ENCODE peak calls at places on chromosome 10, in eight cellular contexts. K is transverse colon; B is stimulated activated naive B cell treated with anti-CD40 and anti-IgM and Interleukin-4, amounts not matched to agents 10 μg/mL and 1 μg/mL and 100 μg/mL, for 72 hours; I is left ventricle myocardium superior; L is sigmoid colon; O is activated CD4-positive, CD25-positive, alpha-beta regulatory T cell; J is activated CD4-positive, alpha-beta T cell treated with anti-CD3 and anti-CD28 coated beads, Interleukin-2, amount 50 U/mL, for 1 hour; F is substantia nigra. N is an unnamed sample.
A peak's percentile ranks its signal among the peaks of the same experiment; 100 is the strongest.

GRCh38 chr10:114437456-114438292 is 33.4 kb upstream of the AFAP1L2 start:
- DNase-seq in K (no peak), B (no peak), I (no peak), L (no peak), O (no peak), J (no peak), F (no peak), N (no peak)

GRCh38 chr10:50497758-50498157 is 126.0 kb downstream of the SGMS1 start:
- DNase-seq in K (no peak), B (no peak), I (no peak), L (no peak), O (no peak), J (no peak), F (no peak), N (no peak)

GRCh38 chr10:1519391-1519790 is 217.9 kb downstream of the ADARB2 start:
- DNase-seq in K (no peak), B (no peak), I (no peak), L (no peak), O (no peak), J (no peak), F (no peak), N (no peak)

GRCh38 chr10:82037076-82037475 is 162.1 kb downstream of the NRG3 start:
- DNase-seq in K (no peak), B (no peak), I (no peak), L (peak; percentile 77), O (no peak), J (no peak), F (peak; percentile 46), N (no peak)

GRCh38 chr10:132721725-132722124 is 64.2 kb downstream of the NKX6-2 start:
- DNase-seq in K (no peak), B (no peak), I (no peak), L (no peak), O (no peak), J (no peak), F (no peak), N (no peak)

GRCh38 chr10:73096041-73096451 is 620 bp downstream of the P4HA1 start:
- DNase-seq in K (peak; percentile 74), B (peak; percentile 74), I (peak; percentile 83), L (peak; percentile 86), O (peak; percentile 29), J (peak; percentile 67), F (peak; percentile 57), N (peak; percentile 58)

GRCh38 chr10:6083523-6084475 is 5.0 kb upstream of the RBM17 start:
- DNase-seq in K (no peak), B (no peak), I (no peak), L (no peak), O (no peak), J (peak; percentile 23), F (no peak), N (no peak)

GRCh38 chr10:2925631-2926030 is 141.7 kb upstream of the PFKP start:
- DNase-seq in K (peak; percentile 30), B (no peak), I (peak; percentile 76), L (no peak), O (no peak), J (no peak), F (peak; percentile 21), N (no peak)

GRCh38 chr10:110311357-110311949 is 6.7 kb upstream of the SMNDC1 start:
- DNase-seq in K (peak; percentile 43), B (no peak), I (peak; percentile 39), L (no peak), O (no peak), J (peak; percentile 31), F (peak; percentile 7), N (peak; percentile 24)

GRCh38 chr10:76469675-76470074 is 1038.3 kb downstream of the LRMDA start:
- DNase-seq in K (no peak), B (no peak), I (no peak), L (no peak), O (no peak), J (no peak), F (no peak), N (no peak)

GRCh38 chr10:132630666-132631347 is 93.2 kb downstream of the INPP5A start:
- DNase-seq in K (peak; percentile 49), B (no peak), I (peak; percentile 91), L (peak; percentile 95), O (no peak), J (no peak), F (no peak), N (no peak)

GRCh38 chr10:74047871-74048270 is 50.0 kb downstream of the VCL start:
- DNase-seq in K (no peak), B (no peak), I (no peak), L (no peak), O (no peak), J (no peak), F (no peak), N (peak; percentile 18)

GRCh38 chr10:46520381-46520780 is 36.1 kb downstream of the GPRIN2 start:
- DNase-seq in K (peak; percentile 6), B (no peak), I (no peak), L (peak; percentile 63), O (no peak), J (no peak), F (no peak), N (no peak)

GRCh38 chr10:27319752-27320561 is 79.4 kb upstream of the ACBD5 start:
- DNase-seq in K (peak; percentile 49), B (peak; percentile 16), I (peak; percentile 60), L (peak; percentile 74), O (no peak), J (peak; percentile 1), F (no peak), N (no peak)

GRCh38 chr10:44462338-44462914 is 77.5 kb upstream of the CXCL12 start:
- DNase-seq in K (no peak), B (no peak), I (no peak), L (no peak), O (no peak), J (no peak), F (no peak), N (no peak)

GRCh38 chr10:32346551-32347362 is at the start of gene EPC1:
- DNase-seq in K (peak; percentile 91), B (peak; percentile 82), I (peak; percentile 92), L (peak; percentile 93), O (peak; percentile 83), J (peak; percentile 86), F (peak; percentile 75), N (peak; percentile 67)

GRCh38 chr10:106500585-106501525 is 663.7 kb downstream of the SORCS1 start:
- DNase-seq in K (no peak), B (no peak), I (no peak), L (no peak), O (no peak), J (no peak), F (no peak), N (no peak)

GRCh38 chr10:95688648-95689047 is 5.1 kb downstream of the TCTN3 start:
- DNase-seq in K (no peak), B (no peak), I (no peak), L (no peak), O (no peak), J (no peak), F (no peak), N (no peak)

GRCh38 chr10:124166431-124167125 is 73.2 kb upstream of the CHST15 start:
- DNase-seq in K (no peak), B (no peak), I (no peak), L (peak; percentile 29), O (no peak), J (no peak), F (no peak), N (no peak)

GRCh38 chr10:130430291-130430690 is 294.1 kb downstream of the GLRX3 start:
- DNase-seq in K (no peak), B (no peak), I (no peak), L (no peak), O (no peak), J (no peak), F (no peak), N (no peak)

GRCh38 chr10:9056521-9056920 is 1002.0 kb downstream of the GATA3 start:
- DNase-seq in K (no peak), B (no peak), I (peak; percentile 12), L (no peak), O (no peak), J (no peak), F (no peak), N (no peak)

GRCh38 chr10:13672505-13672904 is 85.7 kb downstream of the PRPF18 start:
- DNase-seq in K (no peak), B (no peak), I (no peak), L (peak; percentile 26), O (no peak), J (no peak), F (no peak), N (no peak)

GRCh38 chr10:59905066-59905734 is 1.2 kb downstream of the CCDC6 start:
- DNase-seq in K (peak; percentile 59), B (peak; percentile 70), I (peak; percentile 43), L (peak; percentile 73), O (no peak), J (no peak), F (no peak), N (no peak)

GRCh38 chr10:23403278-23403677 is 35.6 kb upstream of the OTUD1 start:
- DNase-seq in K (no peak), B (no peak), I (no peak), L (no peak), O (no peak), J (no peak), F (no peak), N (no peak)

GRCh38 chr10:43124094-43124521 is 14.1 kb upstream of the CSGALNACT2 start:
- DNase-seq in K (no peak), B (no peak), I (no peak), L (no peak), O (no peak), J (no peak), F (no peak), N (no peak)

GRCh38 chr10:108862691-108863350 is 1060.5 kb downstream of the XPNPEP1 start:
- DNase-seq in K (no peak), B (no peak), I (no peak), L (no peak), O (no peak), J (no peak), F (no peak), N (no peak)